ENCODE peak calls at places on chromosome 1, in five cellular contexts. M, T, C, R and L are unnamed samples.

GRCh38 chr1:206796984-206797402 is 24.7 kb upstream of the IL10 start:
- DNase-seq in C (no peak), M (no peak), T (no peak), R (peak; percentile 46), L (no peak)

GRCh38 chr1:5617179-5618015 is 374.8 kb downstream of the NPHP4 start:
- DNase-seq in R (no peak), C (no peak), M (no peak), T (no peak), L (no peak)

GRCh38 chr1:1299686-1300351 is 7.9 kb downstream of the ACAP3 start:
- DNase-seq in T (no peak), R (no peak), C (peak; percentile 59), M (no peak), L (no peak)

GRCh38 chr1:15088146-15089025 is 65.2 kb upstream of the TMEM51 start:
- DNase-seq in M (no peak), T (no peak), C (peak; percentile 58), R (no peak), L (no peak)

GRCh38 chr1:185159966-185160365 is 3.0 kb downstream of the SWT1 start:
- DNase-seq in T (no peak), R (no peak), M (no peak), C (no peak), L (peak; percentile 34)

GRCh38 chr1:198672124-198672523 is 33.3 kb downstream of the PTPRC start:
- DNase-seq in T (peak; percentile 11), C (no peak), R (peak; percentile 55), M (no peak), L (peak; percentile 53)

GRCh38 chr1:156809281-156809680 is 7.4 kb downstream of the SH2D2A start:
- DNase-seq in C (no peak), M (peak; percentile 57), T (no peak), R (no peak), L (no peak)

GRCh38 chr1:70487910-70488665 is 77.0 kb downstream of the CTH start:
- DNase-seq in M (no peak), T (peak; percentile 44), R (no peak), C (peak; percentile 27), L (peak; percentile 37)

GRCh38 chr1:187517508-187517907 is 688.8 kb downstream of the PLA2G4A start:
- DNase-seq in T (no peak), C (no peak), M (no peak), R (no peak), L (no peak)

GRCh38 chr1:34898220-34898820 is 31.1 kb downstream of the DLGAP3 start:
- DNase-seq in T (no peak), M (no peak), R (no peak), C (no peak), L (no peak)

GRCh38 chr1:50423670-50424000 is 392 bp upstream of the DMRTA2 start:
- DNase-seq in T (no peak), M (no peak), R (no peak), C (peak; percentile 44), L (no peak)

GRCh38 chr1:202716654-202717053 is 6.4 kb upstream of the SYT2 start:
- DNase-seq in T (no peak), M (no peak), C (no peak), R (no peak), L (no peak)